ENCODE peak calls at places on chromosomes 6 and 20, in six cellular contexts. G, Q, Z, H, K and M are unnamed samples. For H3K4me1, the result is how much of the 10 kb centered on the place peaks cover.

GRCh38 chr6:152846825-152847224 is 96.2 kb downstream of the VIP start:
- DNase-seq in H (no peak), K (no peak), G (no peak), Q (no peak), Z (peak), M (no peak)

GRCh38 chr6:18507018-18507415 is 119.9 kb downstream of the RNF144B start:
- DNase-seq in K (no peak), H (no peak), G (no peak), Z (no peak), Q (no peak), M (no peak)

GRCh38 chr20:17541996-17542395 is 10.8 kb upstream of the BFSP1 start:
- DNase-seq in G (no peak), Z (no peak), Q (no peak), H (no peak), K (no peak), M (no peak)

GRCh38 chr6:153392156-153392555 is 261.1 kb upstream of the RGS17 start:
- DNase-seq in H (no peak), G (no peak), Q (no peak), K (no peak), Z (no peak), M (no peak)

GRCh38 chr6:11343963-11344714 is 111.7 kb upstream of the NEDD9 start:
- DNase-seq in G (no peak), K (no peak), Q (no peak), Z (no peak), H (no peak), M (no peak)

GRCh38 chr20:25553819-25554296 is 31.5 kb downstream of the NINL start:
- DNase-seq in Q (no peak), G (no peak), K (peak), Z (no peak), H (no peak), M (no peak)

GRCh38 chr6:151252626-151253025 is 12.9 kb downstream of the AKAP12 start:
- DNase-seq in Q (no peak), K (no peak), Z (no peak), H (no peak), G (no peak), M (no peak)

GRCh38 chr6:45531999-45532605 is 154.4 kb upstream of the SUPT3H start:
- DNase-seq in H (no peak), Q (no peak), G (no peak), Z (no peak), K (no peak), M (no peak)

GRCh38 chr6:11424395-11425050 is 113.0 kb upstream of the TMEM170B start:
- DNase-seq in G (no peak), Q (no peak), K (no peak), H (no peak), Z (no peak), M (no peak)

GRCh38 chr20:36461600-36462439 is 79.5 kb upstream of the MYL9 start:
- DNase-seq in K (peak), Z (peak), G (no peak), Q (peak), H (peak), M (peak)

GRCh38 chr20:62381202-62381797 is 5.6 kb upstream of the RPS21 start:
- DNase-seq in H (no peak), G (no peak), Q (no peak), K (no peak), Z (no peak), M (no peak)

GRCh38 chr6:186221-186965 is 105.9 kb upstream of the DUSP22 start:
- DNase-seq in K (no peak), Z (no peak), G (no peak), H (no peak), Q (no peak), M (no peak)

GRCh38 chr20:330233-331149 is 5.1 kb downstream of the SOX12 start:
- DNase-seq in Z (peak), Q (peak), K (peak), G (no peak), H (peak), M (peak)

GRCh38 chr6:143301204-143301603 is 149.3 kb downstream of the ADAT2 start:
- DNase-seq in K (no peak), Z (peak), G (no peak), Q (no peak), H (no peak), M (no peak)

GRCh38 chr6:21185849-21186478 is 407.6 kb upstream of the SOX4 start:
- DNase-seq in K (no peak), H (no peak), Q (no peak), Z (peak), G (peak), M (no peak)

GRCh38 chr20:45771182-45771759 is 20.4 kb downstream of the WFDC3 start:
- DNase-seq in Z (peak), K (peak), G (peak), Q (peak), H (peak), M (peak)

GRCh38 chr20:46557231-46557956 is 6.9 kb upstream of the OCSTAMP start:
- DNase-seq in K (no peak), H (no peak), Z (no peak), Q (no peak), G (no peak), M (no peak)

GRCh38 chr20:58765795-58766194 is 73.2 kb downstream of the NPEPL1 start:
- DNase-seq in G (no peak), Q (no peak), Z (no peak), H (no peak), K (no peak), M (peak)

GRCh38 chr20:56391596-56392281 is at the start of gene AURKA:
- DNase-seq in H (no peak), Q (no peak), G (no peak), K (no peak), Z (peak), M (no peak)

GRCh38 chr20:47418061-47418616 is 61.6 kb upstream of the ZMYND8 start:
- DNase-seq in Q (no peak), H (no peak), G (no peak), Z (no peak), K (no peak), M (no peak)

GRCh38 chr20:45947110-45947866 is 12.8 kb downstream of the PCIF1 start:
- DNase-seq in Z (no peak), G (no peak), H (no peak), Q (no peak), K (no peak), M (peak)

GRCh38 chr6:160115421-160115820 is 6.2 kb upstream of the SLC22A1 start:
- DNase-seq in G (no peak), Q (no peak), Z (no peak), K (no peak), H (no peak), M (peak)

GRCh38 chr20:58784321-58785074 is 66.2 kb downstream of the GNAS-AS1 start:
- DNase-seq in Z (no peak), Q (no peak), H (no peak), K (no peak), G (no peak), M (peak)

GRCh38 chr20:63361507-63362425 is 617 bp upstream of the CHRNA4 start:
- DNase-seq in Q (no peak), K (no peak), Z (peak), H (no peak), G (no peak), M (peak)

GRCh38 chr20:64158346-64159285 is 5.6 kb upstream of the MYT1 start:
- DNase-seq in H (no peak), G (no peak), Q (no peak), K (no peak), Z (no peak), M (no peak)

GRCh38 chr20:59923514-59923913 is 9.9 kb downstream of the SYCP2 start:
- DNase-seq in H (no peak), G (no peak), Z (no peak), Q (no peak), K (no peak), M (no peak)

GRCh38 chr6:5055118-5055517 is 30.0 kb upstream of the PPP1R3G start:
- DNase-seq in H (no peak), Q (no peak), K (no peak), G (no peak), Z (no peak), M (no peak)

GRCh38 chr6:156791261-156791850 is 14.2 kb downstream of the ARID1B start:
- DNase-seq in Z (peak), G (no peak), K (no peak), Q (no peak), H (no peak), M (no peak)

GRCh38 chr6:37665309-37665708 is 32.4 kb downstream of the MDGA1 start:
- DNase-seq in K (no peak), Q (no peak), H (no peak), G (no peak), Z (no peak), M (no peak)

DNA sequence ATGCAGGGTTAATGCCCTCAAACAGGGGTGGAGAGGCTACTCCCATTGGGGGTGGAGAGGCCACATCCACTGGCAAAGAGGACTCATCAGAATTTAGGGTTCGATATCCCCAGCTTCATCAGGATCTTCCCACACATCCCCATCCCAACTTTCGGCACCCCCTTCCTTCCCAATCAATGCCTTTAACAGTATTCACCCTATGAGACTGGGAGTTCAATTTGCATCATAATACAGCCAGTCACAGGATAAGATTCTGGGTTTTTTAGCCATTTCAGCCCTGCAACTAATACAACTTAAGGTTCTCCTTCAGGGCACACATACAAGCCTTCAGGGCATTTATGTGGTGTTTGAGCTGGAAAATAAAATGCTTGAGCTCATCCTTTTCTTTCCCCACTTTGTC is 80.9 kb downstream of the GMDS start:
- DNase-seq in Q (no peak), Z (peak), G (no peak), K (no peak), H (no peak), M (no peak)
- H3K4me1 ChIP-seq in Q (under half), Z (under half), G (under half), K (under half), H (under half), M (under half)

DNA sequence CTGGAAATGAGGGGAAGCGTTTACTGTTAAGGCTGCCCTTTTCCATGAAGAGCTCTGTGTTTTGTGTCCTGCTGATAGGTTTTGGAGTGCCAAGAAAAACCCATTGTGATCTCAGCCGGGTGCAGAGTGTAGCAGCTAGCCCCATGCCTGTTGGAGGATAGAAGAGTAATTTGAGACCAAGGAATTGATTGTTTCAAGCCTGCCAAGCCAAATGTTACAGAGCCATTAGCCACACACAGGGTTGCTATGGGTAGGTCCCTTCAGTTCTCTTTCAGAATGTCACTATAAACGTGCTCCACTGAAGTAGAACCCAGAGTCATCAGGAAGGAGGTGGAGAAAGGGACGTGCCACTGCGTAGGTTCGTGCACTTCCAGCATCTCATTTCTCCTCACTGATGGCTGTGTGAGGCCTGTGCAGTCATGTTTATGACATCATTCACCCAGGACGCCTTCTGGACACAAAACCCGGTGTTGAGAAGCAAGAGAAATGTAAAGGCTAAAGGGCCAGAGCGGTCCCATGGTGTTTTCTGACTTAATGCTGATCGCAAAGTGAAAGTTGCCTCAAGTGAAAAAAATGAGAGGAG is 6.6 kb downstream of the GMPR start:
- DNase-seq in G (no peak), H (no peak), K (no peak), Q (no peak), Z (no peak), M (no peak)
- H3K4me1 ChIP-seq in G (under half), H (half or more), K (under half), Q (under half), Z (under half), M (under half)

DNA sequence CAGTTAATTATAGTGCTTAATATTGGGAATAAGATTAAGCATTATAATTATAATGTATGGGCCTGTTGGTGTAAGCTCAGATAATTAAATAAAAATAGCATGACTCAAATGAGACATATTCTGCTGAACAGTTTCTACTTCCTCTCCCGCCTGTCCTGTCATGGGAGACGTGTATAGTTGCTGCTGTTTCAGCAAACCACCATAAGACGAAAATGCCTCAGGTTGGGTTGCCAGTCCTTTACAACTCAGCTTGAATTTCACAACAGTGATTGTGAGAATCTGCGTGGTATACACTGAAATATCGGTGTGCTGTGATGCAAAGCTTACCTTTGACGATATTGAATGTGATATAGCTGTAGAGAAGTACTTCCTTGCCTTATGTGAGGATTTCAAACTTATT is 99.5 kb downstream of the POPDC3 start:
- DNase-seq in G (no peak), Z (no peak), Q (no peak), H (no peak), K (no peak), M (no peak)
- H3K4me1 ChIP-seq in G (under half), Z (under half), Q (under half), H (under half), K (under half), M (under half)

GRCh38 chr20:51800132-51800721 is 2.1 kb downstream of the SALL4 start:
- DNase-seq in Q (peak), K (peak), G (peak), H (peak), Z (peak), M (peak)

GRCh38 chr20:51797357-51798025 is 4.8 kb downstream of the SALL4 start:
- DNase-seq in Q (no peak), Z (peak), K (no peak), G (no peak), H (no peak), M (no peak)

GRCh38 chr20:51800769-51801219 is 1.5 kb downstream of the SALL4 start:
- DNase-seq in K (no peak), G (no peak), Z (peak), H (peak), Q (no peak), M (no peak)

GRCh38 chr20:51801220-51801991 is 915 bp downstream of the SALL4 start:
- DNase-seq in H (no peak), K (no peak), Q (no peak), Z (peak), G (no peak), M (no peak)

GRCh38 chr20:51799586-51799985 is 2.7 kb downstream of the SALL4 start:
- DNase-seq in H (no peak), Z (peak), G (no peak), K (no peak), Q (no peak), M (no peak)
- H3K4me1 ChIP-seq in H (under half), Z (under half), G (under half), K (under half), Q (under half), M (under half)

GRCh38 chr6:43095939-43096338 is 19.8 kb downstream of the PTK7 start:
- DNase-seq in Z (no peak), H (no peak), Q (no peak), K (no peak), G (no peak), M (peak)
- H3K4me1 ChIP-seq in Z (under half), H (under half), Q (under half), K (under half), G (under half), M (under half)

GRCh38 chr6:30835576-30835975 is 48.7 kb upstream of the DDR1 start:
- DNase-seq in K (no peak), H (no peak), G (no peak), Q (no peak), Z (no peak), M (no peak)

GRCh38 chr6:30837870-30838269 is 46.4 kb upstream of the DDR1 start:
- DNase-seq in Z (no peak), H (no peak), Q (no peak), G (no peak), K (no peak), M (no peak)

GRCh38 chr6:30836431-30836866 is 47.9 kb upstream of the DDR1 start:
- DNase-seq in Z (no peak), Q (no peak), H (peak), K (peak), G (no peak), M (no peak)

GRCh38 chr6:30836957-30837356 is 47.4 kb upstream of the DDR1 start:
- DNase-seq in H (no peak), Q (no peak), G (no peak), K (no peak), Z (no peak), M (no peak)

GRCh38 chr6:30837432-30837831 is 46.9 kb upstream of the DDR1 start:
- DNase-seq in Q (no peak), K (no peak), G (no peak), H (no peak), Z (no peak), M (no peak)
- H3K4me1 ChIP-seq in Q (under half), K (under half), G (under half), H (under half), Z (under half), M (under half)

GRCh38 chr6:108945686-108946158 is 97.5 kb downstream of the ARMC2 start:
- DNase-seq in Q (no peak), G (no peak), H (peak), Z (peak), K (peak), M (peak)
- H3K4me1 ChIP-seq in Q (under half), G (under half), H (half or more), Z (under half), K (under half), M (under half)